ENCODE peak calls at places on chromosomes 13 and 19, in eight cellular contexts. R, T, E, A, Z, G, I and C are unnamed samples.

GRCh38 chr13:99792079-99792921 is 179.3 kb downstream of the ZIC5 start:
- DNase-seq in T (no peak), A (no peak), E (no peak), Z (no peak), G (no peak), I (no peak), R (no peak), C (no peak)

GRCh38 chr19:13844130-13844631 is 32.8 kb upstream of the NANOS3 start:
- DNase-seq in T (no peak), Z (no peak), G (peak), I (no peak), E (no peak), A (no peak), R (no peak), C (no peak)

GRCh38 chr13:73171926-73172325 is 113.1 kb downstream of the KLF5 start:
- DNase-seq in T (no peak), E (no peak), I (no peak), Z (no peak), A (no peak), G (peak), R (no peak), C (no peak)

GRCh38 chr13:113881614-113882265 is 17.9 kb upstream of the GAS6 start:
- DNase-seq in T (no peak), Z (no peak), G (peak), I (no peak), A (no peak), E (no peak), R (peak), C (peak)

GRCh38 chr19:34732548-34733255 is 1.3 kb upstream of the ZNF181 start:
- DNase-seq in I (no peak), E (no peak), A (no peak), T (no peak), R (no peak), G (no peak), Z (no peak), C (no peak)

GRCh38 chr19:5120833-5121232 is 151.9 kb downstream of the KDM4B start:
- DNase-seq in T (no peak), E (no peak), A (no peak), Z (no peak), G (no peak), R (no peak), I (no peak), C (no peak)

GRCh38 chr13:50386527-50387123 is 371.4 kb downstream of the KCNRG start:
- DNase-seq in Z (peak), R (no peak), I (no peak), T (no peak), A (no peak), G (peak), E (no peak), C (peak)

GRCh38 chr19:50818859-50819472 is 4.6 kb downstream of the KLK1 start:
- DNase-seq in E (no peak), R (no peak), Z (no peak), I (no peak), A (no peak), G (no peak), T (no peak), C (no peak)

GRCh38 chr19:23071087-23071511 is 45.7 kb upstream of the ZNF730 start:
- DNase-seq in E (no peak), I (no peak), T (no peak), R (peak), Z (peak), G (no peak), A (no peak), C (peak)

GRCh38 chr13:91747164-91747563 is 348.7 kb downstream of the GPC5 start:
- DNase-seq in A (no peak), E (no peak), I (no peak), G (no peak), Z (no peak), T (no peak), R (no peak), C (no peak)

GRCh38 chr13:25752957-25753540 is 298.8 kb downstream of the SHISA2 start:
- DNase-seq in R (no peak), T (peak), E (peak), A (no peak), G (peak), Z (peak), I (no peak), C (peak)

GRCh38 chr13:28286263-28286662 is 147.9 kb downstream of the PAN3 start:
- DNase-seq in Z (no peak), I (no peak), G (no peak), E (no peak), A (no peak), T (no peak), R (no peak), C (no peak)

GRCh38 chr19:54518844-54519243 is 16.2 kb downstream of the LAIR2 start:
- DNase-seq in R (peak), E (no peak), Z (no peak), I (no peak), T (peak), A (no peak), G (peak), C (no peak)